ENCODE peak calls at places on chromosomes 6 and 20, in five cellular contexts. S is aorta, E is IMR-90, Q is substantia nigra, G is left lung. O is an unnamed sample.

GRCh38 chr6:6654599-6655575 is 66.4 kb downstream of the LY86 start:
- DNase-seq in S (no peak), E (no peak), Q (no peak), G (peak; percentile 53), O (no peak)

GRCh38 chr6:148466158-148466557 is 123.5 kb downstream of the SASH1 start:
- DNase-seq in S (no peak), E (no peak), Q (no peak), G (no peak), O (no peak)

GRCh38 chr20:13432126-13432525 is 206.6 kb downstream of the TASP1 start:
- DNase-seq in S (no peak), E (no peak), Q (no peak), G (no peak), O (no peak)

GRCh38 chr20:32918751-32919150 is 60.0 kb downstream of the EFCAB8 start:
- DNase-seq in S (peak; percentile 31), E (no peak), Q (no peak), G (no peak), O (peak; percentile 6)

GRCh38 chr6:167393731-167394130 is 68.8 kb downstream of the TTLL2 start:
- DNase-seq in S (no peak), E (no peak), Q (no peak), G (no peak), O (no peak)

GRCh38 chr20:54257090-54257816 is 49.4 kb downstream of the PFDN4 start:
- DNase-seq in S (no peak), E (peak; percentile 96), Q (no peak), G (no peak), O (no peak)

GRCh38 chr6:146985111-146985510 is 219.1 kb upstream of the STXBP5 start:
- DNase-seq in S (no peak), E (no peak), Q (no peak), G (no peak), O (no peak)

GRCh38 chr6:41359617-41360313 is 24.4 kb downstream of the NCR2 start:
- DNase-seq in S (no peak), E (no peak), Q (no peak), G (no peak), O (no peak)

GRCh38 chr6:26152226-26153101 is 65.2 kb downstream of the HFE start:
- DNase-seq in S (no peak), E (no peak), Q (no peak), G (no peak), O (no peak)

GRCh38 chr20:22106308-22106938 is 401.0 kb downstream of the PAX1 start:
- DNase-seq in S (no peak), E (no peak), Q (no peak), G (no peak), O (no peak)

GRCh38 chr20:4813076-4813838 is 91.5 kb downstream of the PRND start:
- DNase-seq in S (no peak), E (no peak), Q (no peak), G (no peak), O (no peak)

GRCh38 chr6:44662461-44663121 is 275.1 kb downstream of the CDC5L start:
- DNase-seq in S (no peak), E (no peak), Q (no peak), G (no peak), O (peak; percentile 61)

GRCh38 chr20:37406010-37406998 is 60.4 kb downstream of the SRC start:
- DNase-seq in S (peak; percentile 84), E (peak; percentile 28), Q (no peak), G (no peak), O (no peak)

GRCh38 chr6:74492587-74492986 is 713.3 kb downstream of the COL12A1 start:
- DNase-seq in S (no peak), E (no peak), Q (no peak), G (no peak), O (no peak)

GRCh38 chr20:61531553-61532345 is 279.7 kb downstream of the CDH4 start:
- DNase-seq in S (peak; percentile 60), E (peak; percentile 46), Q (no peak), G (no peak), O (no peak)

GRCh38 chr20:63309261-63310071 is 16.5 kb downstream of the COL20A1 start:
- DNase-seq in S (no peak), E (peak; percentile 24), Q (peak; percentile 19), G (no peak), O (no peak)

GRCh38 chr20:62133864-62134263 is 9.3 kb downstream of the PSMA7 start:
- DNase-seq in S (no peak), E (no peak), Q (no peak), G (no peak), O (no peak)

GRCh38 chr6:35484921-35485392 is 11.9 kb downstream of the TEAD3 start:
- DNase-seq in S (peak; percentile 72), E (peak; percentile 50), Q (no peak), G (no peak), O (no peak)

GRCh38 chr6:116948535-116949304 is 71.7 kb downstream of the RFX6 start:
- DNase-seq in S (no peak), E (no peak), Q (no peak), G (no peak), O (no peak)

GRCh38 chr20:38842558-38842981 is 37.1 kb downstream of the PPP1R16B start:
- DNase-seq in S (no peak), E (no peak), Q (no peak), G (no peak), O (no peak)

GRCh38 chr6:149899926-149900619 is 2.2 kb upstream of the RAET1E start:
- DNase-seq in S (peak; percentile 40), E (no peak), Q (no peak), G (no peak), O (no peak)

GRCh38 chr6:5782783-5783567 is 223.8 kb downstream of the NRN1 start:
- DNase-seq in S (peak; percentile 77), E (peak; percentile 22), Q (no peak), G (no peak), O (no peak)

GRCh38 chr6:8187209-8187608 is 84.9 kb upstream of the EEF1E1 start:
- DNase-seq in S (no peak), E (no peak), Q (no peak), G (no peak), O (no peak)

GRCh38 chr20:56111951-56112730 is 106.8 kb upstream of the CBLN4 start:
- DNase-seq in S (no peak), E (no peak), Q (no peak), G (no peak), O (no peak)

GRCh38 chr20:36273414-36274247 is 32.5 kb upstream of the DLGAP4 start:
- DNase-seq in S (peak; percentile 47), E (peak; percentile 16), Q (no peak), G (no peak), O (no peak)

GRCh38 chr6:54802775-54803631 is 43.6 kb upstream of the FAM83B start:
- DNase-seq in S (no peak), E (peak; percentile 83), Q (no peak), G (no peak), O (no peak)

GRCh38 chr6:125151715-125152114 is 1.9 kb upstream of the TPD52L1 start:
- DNase-seq in S (no peak), E (no peak), Q (no peak), G (no peak), O (no peak)

GRCh38 chr6:151618717-151619116 is 124.9 kb downstream of the CCDC170 start:
- DNase-seq in S (no peak), E (no peak), Q (no peak), G (no peak), O (no peak)

GRCh38 chr6:75171151-75171550 is 34.7 kb downstream of the COL12A1 start:
- DNase-seq in S (no peak), E (no peak), Q (no peak), G (no peak), O (no peak)

GRCh38 chr6:34661379-34661778 is 35.2 kb downstream of the ILRUN start:
- DNase-seq in S (no peak), E (no peak), Q (no peak), G (no peak), O (no peak)

GRCh38 chr20:48339986-48340884 is 487.6 kb downstream of the PREX1 start:
- DNase-seq in S (no peak), E (no peak), Q (no peak), G (no peak), O (no peak)

GRCh38 chr6:35498407-35499045 is 1.6 kb upstream of the TEAD3 start:
- DNase-seq in S (no peak), E (no peak), Q (no peak), G (no peak), O (no peak)

GRCh38 chr6:40520683-40521082 is 66.5 kb downstream of the LRFN2 start:
- DNase-seq in S (no peak), E (no peak), Q (no peak), G (no peak), O (no peak)

GRCh38 chr6:134099770-134100169 is 47.3 kb upstream of the SLC2A12 start:
- DNase-seq in S (no peak), E (no peak), Q (no peak), G (no peak), O (no peak)

GRCh38 chr6:431986-432385 is 40.4 kb downstream of the IRF4 start:
- DNase-seq in S (no peak), E (no peak), Q (no peak), G (no peak), O (no peak)

GRCh38 chr6:110681543-110682459 is 133.5 kb downstream of the CDK19 start:
- DNase-seq in S (no peak), E (peak; percentile 23), Q (no peak), G (no peak), O (no peak)

GRCh38 chr6:13902922-13903321 is 21.8 kb upstream of the RNF182 start:
- DNase-seq in S (no peak), E (no peak), Q (no peak), G (no peak), O (no peak)

GRCh38 chr6:154993026-154993425 is 2.1 kb upstream of the TIAM2 start:
- DNase-seq in S (no peak), E (no peak), Q (no peak), G (no peak), O (no peak)

GRCh38 chr6:87553159-87553765 is 36.5 kb downstream of the RARS2 start:
- DNase-seq in S (no peak), E (peak; percentile 11), Q (no peak), G (no peak), O (no peak)

DNA sequence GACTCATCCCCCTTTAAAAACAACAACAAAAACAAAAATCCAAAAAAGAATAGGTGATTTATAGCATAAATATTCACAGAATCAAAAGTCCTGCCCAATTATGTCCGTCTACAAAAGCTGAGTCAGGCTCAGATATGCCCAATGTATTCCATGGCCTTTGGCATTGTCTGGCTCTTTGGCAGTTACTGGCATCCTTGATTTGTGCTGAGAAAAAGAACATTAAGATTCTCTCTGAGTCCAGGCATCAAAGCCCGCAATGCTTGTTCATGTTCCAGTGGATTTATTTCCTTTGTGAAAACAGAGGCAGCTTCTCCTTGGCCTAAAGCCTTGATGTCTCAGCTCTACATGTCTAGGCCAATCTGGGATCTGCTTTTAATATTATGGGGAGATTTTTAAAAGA is 76.1 kb upstream of the SLC4A11 start:
- DNase-seq in S (no peak), E (no peak), Q (no peak), G (no peak), O (no peak)
- H3K27ac ChIP-seq in S (no peak overlapping the region), E (no peak overlapping the region), Q (peak overlapping the region; percentile 40), G (no peak overlapping the region), O (no peak overlapping the region)

GRCh38 chr6:28541996-28542395 is 16.3 kb downstream of the GPX5 start:
- DNase-seq in S (no peak), E (no peak), Q (no peak), G (no peak), O (no peak)
- H3K27ac ChIP-seq in S (no peak overlapping the region), E (no peak overlapping the region), Q (no peak overlapping the region), G (no peak overlapping the region), O (no peak overlapping the region)

GRCh38 chr20:1427457-1428054 is 34.7 kb upstream of the FKBP1A start:
- DNase-seq in S (no peak), E (peak; percentile 37), Q (no peak), G (no peak), O (no peak)
- H3K27ac ChIP-seq in S (no peak overlapping the region), E (no peak overlapping the region), Q (no peak overlapping the region), G (no peak overlapping the region), O (no peak overlapping the region)

GRCh38 chr6:55875420-55875819 is at the start of gene BMP5:
- DNase-seq in S (no peak), E (no peak), Q (no peak), G (no peak), O (no peak)
- H3K27ac ChIP-seq in S (no peak within 1 kb of the TSS), E (no peak within 1 kb of the TSS), Q (no peak within 1 kb of the TSS), G (peak within 1 kb of the TSS; percentile 14), O (peak within 1 kb of the TSS; percentile 12)